ENCODE peak calls at places on chromosomes 1 and 21, in six cellular contexts. L is cardiac fibroblast, C is MM.1S, K is hepatocyte, Z is pancreas, J is fibroblast of lung. B is an unnamed sample.

GRCh38 chr21:44434936-44435635 is 20.2 kb upstream of the LRRC3 start:
- DNase-seq in L (no peak), C (no peak), K (no peak), Z (peak; percentile 5), J (no peak), B (no peak)

GRCh38 chr1:17890815-17891191 is 135.7 kb downstream of the ACTL8 start:
- DNase-seq in L (no peak), C (no peak), K (no peak), Z (no peak), J (no peak), B (no peak)

GRCh38 chr1:235999259-235999925 is 65.5 kb downstream of the NID1 start:
- DNase-seq in L (peak; percentile 98), C (no peak), K (no peak), Z (no peak), J (peak; percentile 85), B (peak; percentile 94)

GRCh38 chr1:25716320-25716719 is 83.7 kb upstream of the SELENON start:
- DNase-seq in L (no peak), C (no peak), K (no peak), Z (no peak), J (no peak), B (no peak)

GRCh38 chr1:151510957-151511635 is at the start of gene CGN:
- DNase-seq in L (peak; percentile 41), C (peak; percentile 96), K (peak; percentile 97), Z (peak; percentile 90), J (peak; percentile 70), B (peak; percentile 86)

GRCh38 chr21:35284199-35284598 is 235.1 kb upstream of the RUNX1 start:
- DNase-seq in L (no peak), C (no peak), K (no peak), Z (no peak), J (peak; percentile 56), B (no peak)

GRCh38 chr1:233638513-233638912 is 24.6 kb downstream of the KCNK1 start:
- DNase-seq in L (no peak), C (no peak), K (no peak), Z (no peak), J (no peak), B (no peak)

GRCh38 chr21:27083144-27083543 is 116.3 kb upstream of the ADAMTS5 start:
- DNase-seq in L (no peak), C (no peak), K (no peak), Z (no peak), J (no peak), B (no peak)

GRCh38 chr21:34989337-34990151 is 59.6 kb downstream of the RUNX1 start:
- DNase-seq in L (peak; percentile 20), C (no peak), K (no peak), Z (no peak), J (no peak), B (peak; percentile 32)

GRCh38 chr1:169915150-169915549 is 21.5 kb upstream of the SCYL3 start:
- DNase-seq in L (no peak), C (no peak), K (no peak), Z (no peak), J (no peak), B (no peak)

GRCh38 chr21:34844033-34844923 is 175.5 kb downstream of the CLIC6 start:
- DNase-seq in L (peak; percentile 62), C (no peak), K (no peak), Z (no peak), J (no peak), B (peak; percentile 29)

GRCh38 chr1:19762175-19762779 is 37.4 kb downstream of the TMCO4 start:
- DNase-seq in L (peak; percentile 36), C (no peak), K (peak; percentile 30), Z (peak; percentile 51), J (peak; percentile 32), B (peak; percentile 39)
- TF ChIP-seq CTCF in L (peak; percentile 85), C (peak; percentile 75), K (peak; percentile 56), Z (peak; percentile 53), J (peak; percentile 85), B (peak; percentile 76)

GRCh38 chr1:63323866-63324778 is 1.8 kb downstream of the FOXD3 start:
- DNase-seq in L (no peak), C (no peak), K (peak; percentile 12), Z (no peak), J (no peak), B (no peak)

GRCh38 chr1:63326473-63327380 is 4.4 kb downstream of the FOXD3 start:
- DNase-seq in L (no peak), C (no peak), K (peak; percentile 16), Z (no peak), J (peak; percentile 38), B (no peak)

GRCh38 chr1:63324779-63325119 is 2.4 kb downstream of the FOXD3 start:
- DNase-seq in L (no peak), C (no peak), K (no peak), Z (no peak), J (peak; percentile 5), B (no peak)

GRCh38 chr1:63327417-63328139 is 5.2 kb downstream of the FOXD3 start:
- DNase-seq in L (peak; percentile 71), C (peak; percentile 68), K (peak; percentile 76), Z (peak; percentile 60), J (peak; percentile 75), B (peak; percentile 61)

DNA sequence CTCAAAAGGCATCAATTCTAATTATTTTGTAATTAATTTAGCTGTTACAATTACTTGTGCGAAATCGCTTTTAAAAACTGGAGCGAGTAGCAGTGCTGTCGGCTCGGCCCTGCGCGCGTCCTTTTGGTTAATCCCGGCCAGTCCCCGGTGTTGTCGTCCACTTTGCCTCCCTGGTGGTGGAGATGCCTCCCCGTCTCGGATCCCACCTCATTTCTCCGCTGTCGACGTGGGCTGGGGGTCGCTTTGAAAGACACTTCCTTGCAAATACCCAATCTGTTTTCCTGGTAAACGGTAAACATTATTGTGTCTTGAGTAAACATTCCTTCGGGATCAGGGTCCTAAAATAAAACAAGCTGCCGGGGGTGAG is 3.7 kb downstream of the FOXD3 start:
- DNase-seq in L (no peak), C (no peak), K (no peak), Z (no peak), J (peak; percentile 12), B (no peak)
- H3K4me3 ChIP-seq in L (no peak overlapping the region), C (no peak overlapping the region), K (no peak overlapping the region), Z (no peak overlapping the region), J (no peak overlapping the region), B (no peak overlapping the region)

GRCh38 chr1:174884001-174884400 is 115.7 kb upstream of the CACYBP start:
- DNase-seq in L (no peak), C (no peak), K (no peak), Z (no peak), J (no peak), B (no peak)

GRCh38 chr1:174880171-174880570 is 119.6 kb upstream of the CACYBP start:
- DNase-seq in L (no peak), C (no peak), K (no peak), Z (no peak), J (no peak), B (no peak)

GRCh38 chr1:174883361-174883760 is 116.4 kb upstream of the CACYBP start:
- DNase-seq in L (peak; percentile 34), C (peak; percentile 38), K (peak; percentile 14), Z (no peak), J (peak; percentile 44), B (peak; percentile 11)
- TF ChIP-seq CTCF in L (no peak), C (peak; percentile 26), K (peak; percentile 30), Z (no peak), J (no peak), B (no peak)

GRCh38 chr1:61053281-61053711 is 29.1 kb upstream of the NFIA start:
- DNase-seq in L (peak; percentile 12), C (no peak), K (no peak), Z (no peak), J (no peak), B (no peak)
- H3K4me3 ChIP-seq in L (peak overlapping the region; percentile 51), C (peak overlapping the region; percentile 61), K (no peak overlapping the region), Z (no peak overlapping the region), J (no peak overlapping the region), B (peak overlapping the region; percentile 10)

DNA sequence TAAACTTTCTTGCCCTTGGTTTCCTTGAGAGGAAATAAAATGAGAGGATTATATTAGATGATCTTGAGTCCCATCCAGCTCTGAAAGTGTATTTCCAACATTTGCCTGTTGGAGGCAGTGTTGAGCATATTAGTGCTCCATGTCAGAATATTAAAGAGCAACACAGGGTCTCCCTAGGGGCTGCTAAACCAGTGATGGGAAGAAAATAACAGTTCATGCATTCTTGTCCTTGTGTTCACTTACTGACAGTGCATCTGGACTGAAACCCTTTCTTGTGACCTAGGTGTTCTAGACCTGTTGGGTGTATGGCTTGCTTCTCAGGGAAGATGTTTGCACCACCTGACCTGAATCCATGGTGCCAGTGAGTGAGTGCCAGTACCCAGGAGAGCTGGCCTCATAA is 124.7 kb upstream of the KIAA0040 start:
- DNase-seq in L (peak; percentile 12), C (peak; percentile 26), K (no peak), Z (peak; percentile 38), J (peak; percentile 3), B (peak; percentile 40)
- TF ChIP-seq CTCF in L (peak; percentile 17), C (peak; percentile 72), K (peak; percentile 22), Z (peak; percentile 17), J (peak; percentile 20), B (peak; percentile 41)

GRCh38 chr1:27330786-27331185 is 8.8 kb downstream of the TMEM222 start:
- DNase-seq in L (no peak), C (no peak), K (no peak), Z (no peak), J (no peak), B (no peak)

GRCh38 chr1:27331426-27331825 is 9.5 kb downstream of the TMEM222 start:
- DNase-seq in L (no peak), C (no peak), K (no peak), Z (no peak), J (no peak), B (no peak)

GRCh38 chr1:27331922-27332321 is 9.9 kb upstream of the SYTL1 start:
- DNase-seq in L (no peak), C (no peak), K (no peak), Z (no peak), J (no peak), B (no peak)

GRCh38 chr1:27333717-27334279 is 8.0 kb upstream of the SYTL1 start:
- DNase-seq in L (no peak), C (no peak), K (no peak), Z (no peak), J (no peak), B (no peak)

GRCh38 chr1:27332536-27333281 is 9.1 kb upstream of the SYTL1 start:
- DNase-seq in L (peak; percentile 45), C (peak; percentile 16), K (peak; percentile 63), Z (no peak), J (peak; percentile 35), B (peak; percentile 40)
- H3K4me3 ChIP-seq in L (no peak overlapping the region), C (no peak overlapping the region), K (no peak overlapping the region), Z (no peak overlapping the region), J (no peak overlapping the region), B (no peak overlapping the region)

B was measured in GM12865.